ENCODE peak calls at places on chromosome 13, in nine cellular contexts. U is HFF-Myc, M is brain microvascular endothelial cell, D is ovary, Z is neural progenitor cell, T is Caco-2, X is fibroblast of pulmonary artery, W is choroid plexus epithelial cell, C is heart right ventricle. F is an unnamed sample.

GRCh38 chr13:42048323-42048624 is 174 bp upstream of the DGKH start:
- DNase-seq in U (no peak), M (no peak), D (no peak), Z (no peak), T (no peak), X (no peak), W (peak; percentile 18), C (no peak), F (no peak)

GRCh38 chr13:38176664-38177063 is 173.0 kb upstream of the UFM1 start:
- DNase-seq in U (no peak), M (no peak), D (no peak), Z (no peak), T (no peak), X (no peak), W (no peak), C (no peak), F (no peak)

GRCh38 chr13:78881746-78882145 is 222.8 kb upstream of the OBI1 start:
- DNase-seq in U (no peak), M (no peak), D (no peak), Z (no peak), T (no peak), X (no peak), W (no peak), C (no peak), F (no peak)

GRCh38 chr13:37729876-37730275 is 131.3 kb upstream of the POSTN start:
- DNase-seq in U (no peak), M (no peak), D (no peak), Z (no peak), T (no peak), X (no peak), W (no peak), C (no peak), F (no peak)

GRCh38 chr13:95858286-95859075 is 181.5 kb downstream of the DNAJC3 start:
- DNase-seq in U (no peak), M (peak; percentile 46), D (no peak), Z (no peak), T (no peak), X (peak; percentile 95), W (peak; percentile 79), C (no peak), F (no peak)

GRCh38 chr13:50079278-50080157 is 64.3 kb downstream of the KCNRG start:
- DNase-seq in U (no peak), M (no peak), D (no peak), Z (no peak), T (no peak), X (no peak), W (no peak), C (no peak), F (no peak)

GRCh38 chr13:28753208-28753892 is 34.6 kb upstream of the SLC46A3 start:
- DNase-seq in U (peak; percentile 91), M (peak; percentile 91), D (no peak), Z (no peak), T (peak; percentile 71), X (peak; percentile 95), W (peak; percentile 93), C (peak; percentile 21), F (peak; percentile 89)

GRCh38 chr13:113879506-113880360 is 15.9 kb upstream of the GAS6 start:
- DNase-seq in U (no peak), M (no peak), D (no peak), Z (no peak), T (no peak), X (no peak), W (no peak), C (peak; percentile 48), F (no peak)

GRCh38 chr13:59946924-59947323 is 216.8 kb downstream of the DIAPH3 start:
- DNase-seq in U (no peak), M (no peak), D (no peak), Z (no peak), T (no peak), X (peak; percentile 11), W (peak; percentile 51), C (no peak), F (peak; percentile 45)

GRCh38 chr13:47945738-47946137 is 55.3 kb downstream of the SUCLA2 start:
- DNase-seq in U (no peak), M (peak; percentile 90), D (no peak), Z (no peak), T (peak; percentile 29), X (peak; percentile 73), W (peak; percentile 92), C (no peak), F (peak; percentile 5)

GRCh38 chr13:28622286-28622685 is 36.6 kb upstream of the POMP start:
- DNase-seq in U (no peak), M (no peak), D (no peak), Z (no peak), T (no peak), X (no peak), W (no peak), C (peak; percentile 27), F (no peak)

GRCh38 chr13:66364346-66364745 is 865.8 kb downstream of the PCDH9 start:
- DNase-seq in U (no peak), M (no peak), D (no peak), Z (no peak), T (no peak), X (no peak), W (no peak), C (no peak), F (no peak)

GRCh38 chr13:66362485-66362884 is 867.7 kb downstream of the PCDH9 start:
- DNase-seq in U (no peak), M (no peak), D (no peak), Z (no peak), T (no peak), X (no peak), W (no peak), C (no peak), F (no peak)

GRCh38 chr13:66365101-66365500 is 865.0 kb downstream of the PCDH9 start:
- DNase-seq in U (no peak), M (no peak), D (no peak), Z (no peak), T (no peak), X (no peak), W (no peak), C (no peak), F (no peak)

DNA sequence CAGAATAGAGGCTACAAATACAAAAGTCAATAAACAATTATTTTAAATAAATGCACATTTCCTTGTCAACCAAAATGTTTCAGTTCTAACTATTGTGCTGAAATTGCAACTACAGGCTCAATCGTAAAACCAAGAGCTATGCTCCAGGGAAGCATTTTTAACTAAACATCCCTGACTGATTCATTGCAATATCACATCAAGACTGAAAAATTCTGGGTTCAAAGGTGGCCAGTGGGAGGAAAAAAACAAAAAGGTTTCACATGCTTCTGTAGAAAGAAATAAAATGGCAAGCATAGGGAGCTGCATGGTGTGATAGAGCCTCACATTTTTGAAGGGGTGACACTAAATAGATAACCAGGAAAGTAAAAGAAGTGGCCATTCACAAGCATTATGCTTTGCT is 862.8 kb downstream of the PCDH9 start:
- DNase-seq in U (no peak), M (peak; percentile 63), D (no peak), Z (no peak), T (no peak), X (no peak), W (peak; percentile 84), C (no peak), F (no peak)
- H3K4me3 ChIP-seq in U (no peak overlapping the region), M (no peak overlapping the region), D (no peak overlapping the region), Z (no peak overlapping the region), T (no peak overlapping the region), X (no peak overlapping the region), W (no peak overlapping the region), C (no peak overlapping the region), F (no peak overlapping the region)

GRCh38 chr13:26707122-26708006 is 53.2 kb downstream of the GPR12 start:
- DNase-seq in U (peak; percentile 5), M (peak; percentile 54), D (no peak), Z (peak; percentile 76), T (peak; percentile 61), X (peak; percentile 69), W (peak; percentile 82), C (no peak), F (peak; percentile 10)
- TF ChIP-seq CTCF in U (peak; percentile 57), M (peak; percentile 81), D (no peak), Z (peak; percentile 70), T (peak; percentile 81), X (peak; percentile 70), W (peak; percentile 88), C (peak; percentile 66), F (peak; percentile 73)

DNA sequence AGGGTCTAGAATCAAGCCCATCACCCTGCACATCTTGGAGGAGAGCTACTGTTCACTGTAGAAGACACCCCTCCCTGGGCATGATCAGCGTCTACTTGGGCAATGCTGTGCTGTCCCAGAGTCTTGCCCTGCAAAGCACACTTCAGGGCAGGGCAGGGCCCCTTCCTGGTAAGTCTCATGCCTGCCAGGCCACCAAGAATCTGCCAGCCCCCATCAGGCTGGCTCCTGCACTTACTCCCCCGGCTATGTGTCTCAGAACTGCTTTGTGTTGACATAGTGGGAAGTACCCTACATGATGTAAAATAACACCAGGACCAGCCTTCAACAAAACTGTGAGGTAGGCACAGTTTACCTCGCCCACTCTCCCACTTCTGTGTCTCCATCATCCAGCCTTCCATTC is 27.9 kb upstream of the ATP12A start:
- DNase-seq in U (no peak), M (no peak), D (no peak), Z (no peak), T (no peak), X (no peak), W (no peak), C (no peak), F (no peak)
- H3K4me3 ChIP-seq in U (no peak overlapping the region), M (no peak overlapping the region), D (no peak overlapping the region), Z (no peak overlapping the region), T (no peak overlapping the region), X (no peak overlapping the region), W (no peak overlapping the region), C (no peak overlapping the region), F (no peak overlapping the region)

GRCh38 chr13:70714993-70715392 is 606.7 kb upstream of the KLHL1 start:
- DNase-seq in U (no peak), M (no peak), D (no peak), Z (no peak), T (no peak), X (no peak), W (no peak), C (no peak), F (no peak)
- TF ChIP-seq CTCF in U (no peak), M (peak; percentile 22), D (no peak), Z (peak; percentile 34), T (peak; percentile 24), X (no peak), W (no peak), C (no peak), F (no peak)

GRCh38 chr13:25179011-25179410 is 6.9 kb upstream of the AMER2 start:
- DNase-seq in U (no peak), M (no peak), D (no peak), Z (no peak), T (no peak), X (no peak), W (no peak), C (no peak), F (no peak)
- H3K4me3 ChIP-seq in U (no peak overlapping the region), M (no peak overlapping the region), D (no peak overlapping the region), Z (no peak overlapping the region), T (no peak overlapping the region), X (no peak overlapping the region), W (no peak overlapping the region), C (no peak overlapping the region), F (no peak overlapping the region)

DNA sequence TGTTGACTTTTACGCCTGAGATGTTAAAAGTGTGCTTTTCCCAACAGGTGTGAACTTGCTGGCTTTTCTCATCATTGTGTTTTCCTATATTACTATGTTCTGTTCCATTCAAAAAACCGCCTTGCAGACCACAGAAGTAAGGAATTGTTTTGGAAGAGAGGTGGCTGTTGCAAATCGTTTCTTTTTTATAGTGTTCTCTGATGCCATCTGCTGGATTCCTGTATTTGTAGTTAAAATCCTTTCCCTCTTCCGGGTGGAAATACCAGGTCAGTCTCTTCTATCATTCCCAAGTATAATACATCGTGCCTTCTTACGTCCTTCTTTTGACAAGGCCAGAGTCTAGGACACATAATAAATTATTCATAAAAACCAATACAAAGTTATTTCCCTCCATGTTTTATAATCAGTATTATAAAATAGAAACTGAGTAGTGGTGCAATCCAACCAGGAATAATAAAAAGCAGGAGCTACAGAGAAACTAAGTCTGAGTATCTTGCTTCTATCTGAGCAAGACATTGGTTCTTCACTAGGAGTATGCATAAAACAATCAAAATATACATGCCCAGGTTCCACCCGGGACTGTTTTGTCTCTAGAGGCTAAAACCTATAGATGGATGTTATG is 57.9 kb downstream of the RXFP2 start:
- DNase-seq in U (peak; percentile 20), M (peak; percentile 17), D (no peak), Z (peak; percentile 36), T (peak; percentile 24), X (peak; percentile 66), W (peak; percentile 54), C (no peak), F (no peak)
- TF ChIP-seq CTCF in U (peak; percentile 30), M (peak; percentile 52), D (no peak), Z (peak; percentile 56), T (peak; percentile 38), X (peak; percentile 56), W (peak; percentile 54), C (peak; percentile 55), F (peak; percentile 53)

F was measured in AG09309.